ENCODE peak calls at places on chromosomes 12 and 14, in nine cellular contexts. R is neural progenitor cell; M is CD8-positive, alpha-beta T cell; G is thyroid gland; D is heart right ventricle; B is ovary; C is body of pancreas; H is GM12865; F is astrocyte of the spinal cord. K is an unnamed sample.

GRCh38 chr12:7155471-7156034 is 25.4 kb downstream of the CLSTN3 start:
- DNase-seq in R (no peak), M (no peak), G (peak; percentile 95), D (no peak), B (no peak), C (no peak), H (no peak), F (no peak), K (no peak)

GRCh38 chr12:94186461-94187237 is 38.3 kb downstream of the PLXNC1 start:
- DNase-seq in R (peak; percentile 96), M (no peak), G (peak; percentile 62), D (peak; percentile 49), B (peak; percentile 67), C (peak; percentile 20), H (no peak), F (peak; percentile 59), K (peak; percentile 35)

GRCh38 chr12:64450711-64451486 is 1.0 kb upstream of the TBK1 start:
- DNase-seq in R (peak; percentile 93), M (no peak), G (no peak), D (no peak), B (no peak), C (no peak), H (peak; percentile 45), F (peak; percentile 22), K (peak; percentile 31)

GRCh38 chr12:22038734-22039133 is 7.3 kb upstream of the CMAS start:
- DNase-seq in R (no peak), M (no peak), G (no peak), D (no peak), B (no peak), C (no peak), H (no peak), F (no peak), K (no peak)

GRCh38 chr12:4809449-4810218 is 89.4 kb downstream of the GALNT8 start:
- DNase-seq in R (peak; percentile 66), M (no peak), G (no peak), D (no peak), B (no peak), C (no peak), H (no peak), F (no peak), K (no peak)

GRCh38 chr12:10272466-10272865 is 35.2 kb upstream of the KLRD1 start:
- DNase-seq in R (no peak), M (no peak), G (no peak), D (no peak), B (no peak), C (no peak), H (no peak), F (no peak), K (no peak)

GRCh38 chr14:68510951-68511726 is 281.7 kb downstream of the ZFP36L1 start:
- DNase-seq in R (no peak), M (no peak), G (no peak), D (no peak), B (no peak), C (no peak), H (no peak), F (no peak), K (peak; percentile 45)

GRCh38 chr12:32252199-32253073 is 145.8 kb downstream of the BICD1 start:
- DNase-seq in R (peak; percentile 70), M (no peak), G (no peak), D (no peak), B (no peak), C (no peak), H (peak; percentile 90), F (no peak), K (no peak)

GRCh38 chr12:130162771-130163460 is 652 bp downstream of the FZD10 start:
- DNase-seq in R (no peak), M (no peak), G (no peak), D (no peak), B (no peak), C (no peak), H (no peak), F (no peak), K (no peak)

GRCh38 chr12:1797011-1797901 is 23.1 kb upstream of the LRTM2 start:
- DNase-seq in R (no peak), M (peak; percentile 53), G (peak; percentile 45), D (peak; percentile 77), B (peak; percentile 58), C (peak; percentile 41), H (peak; percentile 64), F (no peak), K (peak; percentile 21)

GRCh38 chr14:52551696-52552062 is 626 bp downstream of the TXNDC16 start:
- DNase-seq in R (peak; percentile 13), M (no peak), G (peak; percentile 9), D (no peak), B (no peak), C (peak; percentile 16), H (peak; percentile 32), F (peak; percentile 52), K (peak; percentile 59)

GRCh38 chr12:119728437-119728730 is 60.5 kb downstream of the PRKAB1 start:
- DNase-seq in R (no peak), M (no peak), G (no peak), D (no peak), B (no peak), C (no peak), H (no peak), F (no peak), K (no peak)

GRCh38 chr14:71776463-71777359 is 155.5 kb upstream of the RGS6 start:
- DNase-seq in R (peak; percentile 24), M (no peak), G (no peak), D (no peak), B (no peak), C (no peak), H (peak; percentile 61), F (peak; percentile 77), K (peak; percentile 8)

GRCh38 chr12:130705174-130705880 is 10.8 kb downstream of the RIMBP2 start:
- DNase-seq in R (no peak), M (no peak), G (no peak), D (no peak), B (no peak), C (no peak), H (no peak), F (no peak), K (no peak)

GRCh38 chr12:27332407-27333310 is at the start of gene BMAL2:
- DNase-seq in R (peak; percentile 85), M (peak; percentile 12), G (peak; percentile 19), D (peak; percentile 46), B (peak; percentile 8), C (peak; percentile 36), H (peak; percentile 79), F (peak; percentile 65), K (peak; percentile 37)

GRCh38 chr12:51896236-51896635 is 8.3 kb downstream of the ANKRD33 start:
- DNase-seq in R (no peak), M (no peak), G (no peak), D (no peak), B (no peak), C (no peak), H (no peak), F (no peak), K (no peak)

GRCh38 chr12:131923260-131923659 is 5.8 kb upstream of the PUS1 start:
- DNase-seq in R (no peak), M (no peak), G (no peak), D (no peak), B (no peak), C (no peak), H (peak; percentile 90), F (no peak), K (no peak)

GRCh38 chr12:71063087-71063486 is 94.7 kb downstream of the TSPAN8 start:
- DNase-seq in R (no peak), M (no peak), G (no peak), D (no peak), B (no peak), C (no peak), H (no peak), F (no peak), K (no peak)
- H3K4me3 ChIP-seq in R (no peak overlapping the region), M (no peak overlapping the region), G (no peak overlapping the region), D (no peak overlapping the region), B (no peak overlapping the region), C (no peak overlapping the region), H (no peak overlapping the region), F (no peak overlapping the region), K (no peak overlapping the region)

GRCh38 chr12:11805680-11806079 is 156.2 kb downstream of the ETV6 start:
- DNase-seq in R (no peak), M (no peak), G (no peak), D (no peak), B (no peak), C (no peak), H (no peak), F (no peak), K (no peak)

GRCh38 chr12:11807453-11807852 is 158.0 kb downstream of the ETV6 start:
- DNase-seq in R (no peak), M (no peak), G (no peak), D (no peak), B (no peak), C (no peak), H (peak; percentile 30), F (no peak), K (no peak)

GRCh38 chr12:11804130-11804529 is 154.7 kb downstream of the ETV6 start:
- DNase-seq in R (no peak), M (no peak), G (no peak), D (no peak), B (no peak), C (no peak), H (peak; percentile 47), F (no peak), K (no peak)

GRCh38 chr12:11801643-11802042 is 152.2 kb downstream of the ETV6 start:
- DNase-seq in R (no peak), M (no peak), G (no peak), D (no peak), B (no peak), C (no peak), H (no peak), F (no peak), K (no peak)

DNA sequence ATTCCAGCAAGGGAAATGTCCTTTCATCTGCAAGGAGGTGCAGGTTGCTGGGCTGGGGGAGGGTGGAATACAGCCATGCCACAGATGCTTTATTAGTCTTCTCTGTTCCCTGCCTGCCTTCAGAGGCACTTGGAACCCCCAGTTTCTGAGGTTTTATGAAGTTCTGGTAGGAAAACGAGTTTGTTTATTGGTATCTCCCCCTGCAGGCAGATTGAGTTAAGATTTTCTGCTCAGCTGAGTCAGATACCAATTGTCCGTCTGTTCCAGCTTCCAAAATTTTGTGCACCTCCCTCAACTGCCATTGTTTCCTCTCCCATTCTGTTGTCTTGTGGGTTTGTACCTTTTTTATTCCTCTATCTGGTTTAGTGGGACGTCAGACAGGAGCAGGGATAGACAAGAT is 155.6 kb downstream of the ETV6 start:
- DNase-seq in R (no peak), M (no peak), G (no peak), D (no peak), B (no peak), C (no peak), H (no peak), F (no peak), K (peak; percentile 25)
- TF ChIP-seq CTCF in R (no peak), M (no peak), G (no peak), D (no peak), B (no peak), C (no peak), H (no peak), F (peak; percentile 9), K (peak; percentile 26)

GRCh38 chr12:25018146-25018545 is 69.2 kb upstream of the BCAT1 start:
- DNase-seq in R (no peak), M (no peak), G (peak; percentile 74), D (no peak), B (no peak), C (no peak), H (peak; percentile 6), F (no peak), K (no peak)
- H3K4me3 ChIP-seq in R (no peak overlapping the region), M (no peak overlapping the region), G (no peak overlapping the region), D (no peak overlapping the region), B (no peak overlapping the region), C (no peak overlapping the region), H (no peak overlapping the region), F (no peak overlapping the region), K (no peak overlapping the region)

GRCh38 chr12:89355243-89356068 is 3.2 kb upstream of the DUSP6 start:
- DNase-seq in R (peak; percentile 16), M (no peak), G (no peak), D (no peak), B (no peak), C (no peak), H (no peak), F (peak; percentile 20), K (no peak)
- TF ChIP-seq CTCF in R (peak; percentile 24), M (no peak), G (no peak), D (no peak), B (no peak), C (peak; percentile 34), H (no peak), F (no peak), K (peak; percentile 36)

K was measured in cardiac fibroblast.